ENCODE peak calls at places on chromosomes 6 and 20, in five cellular contexts. R is fibroblast of lung; J is brain microvascular endothelial cell; E is tibial artery; L is CD8-positive, alpha-beta T cell. I is an unnamed sample.
A peak's percentile ranks its signal among the peaks of the same experiment; 100 is the strongest.

GRCh38 chr20:37920270-37920669 is 17.3 kb downstream of the VSTM2L start:
- DNase-seq in E (no peak), L (no peak), J (no peak), R (no peak), I (no peak)

GRCh38 chr6:118134257-118134656 is 227.2 kb downstream of the SLC35F1 start:
- DNase-seq in E (no peak), R (peak; percentile 1), J (no peak), L (no peak), I (no peak)

GRCh38 chr6:125175459-125175858 is 21.9 kb downstream of the TPD52L1 start:
- DNase-seq in R (no peak), L (no peak), E (no peak), J (no peak), I (no peak)

GRCh38 chr6:20159781-20160540 is 52.3 kb downstream of the MBOAT1 start:
- DNase-seq in E (no peak), J (no peak), R (peak; percentile 40), L (no peak), I (no peak)

GRCh38 chr6:100453701-100454521 is 10.8 kb downstream of the SIM1 start:
- DNase-seq in J (no peak), L (no peak), R (no peak), E (no peak), I (peak; percentile 70)

GRCh38 chr20:5971203-5971602 is 20.8 kb downstream of the MCM8 start:
- DNase-seq in E (no peak), R (no peak), L (no peak), J (no peak), I (no peak)

GRCh38 chr20:43755390-43755789 is 28.6 kb upstream of the GTSF1L start:
- DNase-seq in R (peak; percentile 82), L (no peak), E (no peak), J (peak; percentile 61), I (no peak)

GRCh38 chr20:39660251-39660650 is 698.1 kb downstream of the DHX35 start:
- DNase-seq in J (peak; percentile 75), E (no peak), R (peak; percentile 82), L (no peak), I (no peak)

GRCh38 chr6:42451146-42451594 is 556 bp downstream of the TRERF1 start:
- DNase-seq in E (no peak), J (no peak), R (no peak), L (no peak), I (no peak)

GRCh38 chr6:116278853-116279231 is 888 bp downstream of the TSPYL1 start:
- DNase-seq in R (no peak), L (peak; percentile 18), E (peak; percentile 79), J (no peak), I (peak; percentile 41)

GRCh38 chr6:49639177-49639817 is 2.7 kb upstream of the RHAG start:
- DNase-seq in R (no peak), L (no peak), J (no peak), E (no peak), I (no peak)

GRCh38 chr6:17910178-17910577 is 77.3 kb downstream of the KIF13A start:
- DNase-seq in L (no peak), E (no peak), R (no peak), J (no peak), I (no peak)

GRCh38 chr20:46129955-46130481 is 11.9 kb downstream of the CD40 start:
- DNase-seq in J (no peak), E (no peak), L (no peak), R (no peak), I (no peak)

GRCh38 chr6:167157414-167157813 is 366 bp downstream of the GPR31 start:
- DNase-seq in L (no peak), R (no peak), J (no peak), E (no peak), I (no peak)

GRCh38 chr20:35823147-35823546 is 51.3 kb downstream of the PHF20 start:
- DNase-seq in E (no peak), L (no peak), J (peak; percentile 8), R (peak; percentile 67), I (no peak)

GRCh38 chr6:116547358-116547757 is 1.9 kb upstream of the TRAPPC3L start:
- DNase-seq in J (no peak), R (no peak), L (no peak), E (no peak), I (no peak)

GRCh38 chr20:20733943-20734342 is 21.5 kb upstream of the RALGAPA2 start:
- DNase-seq in R (no peak), E (no peak), J (no peak), L (no peak), I (no peak)

GRCh38 chr6:52975580-52975979 is 19.5 kb downstream of the GSTA4 start:
- DNase-seq in R (no peak), J (no peak), L (no peak), E (no peak), I (no peak)

GRCh38 chr6:124535299-124535698 is 426.9 kb upstream of the RNF217 start:
- DNase-seq in L (no peak), E (no peak), R (no peak), J (no peak), I (no peak)

GRCh38 chr6:161418458-161418945 is 144.6 kb upstream of the AGPAT4 start:
- DNase-seq in L (peak; percentile 20), J (peak; percentile 85), R (peak; percentile 86), E (no peak), I (peak; percentile 61)

DNA sequence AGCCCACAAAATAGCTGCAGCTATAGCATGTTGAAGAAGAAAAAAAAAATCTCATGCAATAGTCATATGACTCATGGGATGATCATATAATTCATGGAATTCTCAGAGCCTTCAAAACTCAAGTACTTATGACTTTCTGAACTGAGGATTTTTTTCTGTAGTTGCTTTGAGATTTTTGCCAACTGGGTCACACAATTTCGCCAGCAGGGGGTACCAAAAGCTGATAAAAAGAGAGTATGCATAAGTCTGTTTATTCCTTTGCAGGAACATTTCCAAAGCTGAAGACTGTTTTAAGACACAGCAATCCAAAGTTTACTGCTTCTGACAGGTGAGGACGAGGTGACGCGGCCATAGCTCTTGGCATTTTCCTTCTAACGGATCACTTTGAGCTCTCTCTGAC is 586.1 kb upstream of the CHD6 start:
- DNase-seq in R (no peak), J (no peak), L (no peak), E (no peak), I (peak; percentile 18)
- TF ChIP-seq CTCF in R (no peak), J (no peak), L (no peak), E (no peak), I (peak; percentile 44)

GRCh38 chr6:3749991-3750323 is 1.6 kb downstream of the PXDC1 start:
- DNase-seq in L (no peak), E (peak; percentile 91), R (peak; percentile 83), J (peak; percentile 72), I (no peak)

GRCh38 chr6:3750324-3751018 is 1.0 kb downstream of the PXDC1 start:
- DNase-seq in J (peak; percentile 64), R (peak; percentile 74), E (peak; percentile 97), L (no peak), I (no peak)

GRCh38 chr6:3749390-3749978 is 2.0 kb downstream of the PXDC1 start:
- DNase-seq in E (peak; percentile 85), J (no peak), R (no peak), L (no peak), I (no peak)

GRCh38 chr6:3748208-3748701 is 3.3 kb downstream of the PXDC1 start:
- DNase-seq in E (peak; percentile 91), R (peak; percentile 79), J (peak; percentile 77), L (peak; percentile 37), I (peak; percentile 34)

GRCh38 chr6:3748726-3749389 is 2.7 kb downstream of the PXDC1 start:
- DNase-seq in L (no peak), J (no peak), E (no peak), R (no peak), I (peak; percentile 56)
- H3K4me3 ChIP-seq in L (no peak overlapping the region), J (peak overlapping the region; percentile 85), E (peak overlapping the region; percentile 96), R (peak overlapping the region; percentile 75), I (no peak overlapping the region)

GRCh38 chr6:33521790-33522091 is 58.3 kb downstream of the BAK1 start:
- DNase-seq in L (no peak), R (no peak), E (no peak), J (no peak), I (no peak)
- TF ChIP-seq CTCF in L (no peak), R (no peak), E (no peak), J (no peak), I (no peak)

DNA sequence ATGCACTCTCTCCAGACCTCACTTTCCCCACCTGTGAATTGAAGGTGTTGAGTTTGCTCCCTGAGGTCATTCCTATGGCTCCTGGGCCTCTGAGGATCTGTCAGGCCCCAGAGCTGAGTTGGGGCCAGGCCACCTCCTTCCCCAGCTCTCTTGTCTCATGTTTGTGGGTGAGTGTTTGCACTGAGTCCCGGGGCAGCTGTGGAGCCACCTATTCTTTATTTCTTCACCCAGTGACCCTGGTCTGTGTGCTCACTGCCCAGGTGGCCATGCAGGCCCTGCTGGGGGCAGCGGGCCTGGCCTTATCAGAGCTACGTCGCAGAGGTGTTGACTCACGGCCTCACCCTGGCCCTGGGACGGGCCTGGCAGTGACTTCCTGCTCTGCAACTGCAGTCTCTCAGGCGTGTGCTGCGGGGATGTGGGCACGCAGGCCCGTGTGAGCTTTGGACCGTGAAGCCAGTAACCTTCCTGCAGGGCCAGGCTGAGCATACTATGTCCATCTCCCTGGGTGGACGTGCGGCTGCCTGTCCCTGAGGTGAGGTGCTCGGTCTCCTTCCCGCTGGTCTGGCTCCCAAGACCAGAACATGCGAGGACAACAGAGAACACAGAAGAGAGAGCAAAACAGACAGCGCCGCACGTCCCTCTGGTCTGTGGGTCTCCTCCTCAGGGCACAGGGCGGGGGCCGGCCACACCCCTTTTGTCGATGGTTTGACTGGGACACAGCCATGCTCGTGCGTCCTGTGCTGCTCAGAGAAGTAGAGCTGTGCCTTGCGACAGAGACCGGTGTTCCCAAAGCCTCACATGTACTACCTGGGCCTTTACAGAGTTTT is 12.1 kb downstream of the TMEM181 start:
- DNase-seq in E (no peak), R (no peak), L (peak; percentile 22), J (no peak), I (no peak)
- H3K4me3 ChIP-seq in E (no peak overlapping the region), R (no peak overlapping the region), L (no peak overlapping the region), J (no peak overlapping the region), I (no peak overlapping the region)

DNA sequence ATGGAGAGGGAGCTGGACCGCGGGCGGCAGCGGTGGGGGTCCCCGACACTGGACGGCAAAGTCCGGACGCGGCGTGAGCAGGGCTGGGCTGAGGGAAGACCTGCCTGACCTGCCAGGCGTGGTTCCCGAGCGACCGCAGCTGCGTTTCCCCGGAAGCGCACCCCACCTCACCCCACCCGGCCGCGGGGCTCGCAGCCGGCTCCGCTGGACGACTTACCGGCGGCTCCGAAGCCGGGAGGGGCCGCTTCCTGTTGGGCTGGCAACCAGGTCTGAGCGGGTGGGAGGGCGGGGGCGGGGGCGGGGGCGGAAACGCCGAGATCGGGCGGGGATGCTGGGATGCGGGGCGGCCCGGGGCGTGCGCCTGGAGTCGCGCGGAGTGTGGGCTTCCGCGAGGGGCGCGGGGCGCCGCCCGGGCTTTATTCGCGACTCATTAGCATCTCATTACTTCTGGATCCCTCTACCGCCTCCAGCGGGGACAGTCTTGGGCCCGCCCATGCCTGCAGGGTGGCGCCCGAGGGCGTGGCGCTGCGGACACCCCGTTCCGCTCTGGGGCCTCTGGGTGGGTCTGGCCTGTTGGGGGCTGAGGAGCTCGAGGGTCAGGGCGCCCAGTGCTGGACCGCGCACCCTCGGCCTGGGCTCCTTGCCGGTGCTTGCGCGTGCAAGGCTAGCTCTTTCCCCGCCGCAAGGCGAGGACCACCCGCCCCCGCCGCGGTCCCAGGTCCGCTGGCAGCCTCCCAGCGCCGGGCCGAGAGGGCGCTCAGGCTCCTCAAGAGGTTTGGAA is at the start of gene MICAL1:
- DNase-seq in L (peak; percentile 77), J (peak; percentile 38), R (peak; percentile 63), E (peak; percentile 90), I (no peak)
- TF ChIP-seq CTCF in L (no peak), J (peak; percentile 58), R (peak; percentile 27), E (peak; percentile 46), I (peak; percentile 17)